ENCODE peak calls at places on chromosomes 11 and 22, in four cellular contexts. One of them, this sample, is unnamed.
A peak's percentile ranks its signal among the peaks of the same experiment; 100 is the strongest.

GRCh38 chr11:8873966-8874365 is 37.0 kb upstream of the AKIP1 start:
- DNase-seq in H9: no peak
- DNase-seq in transverse colon: no peak
- DNase-seq in body of pancreas: no peak
- DNase-seq in this sample: no peak

GRCh38 chr11:130037058-130037457 is 32.6 kb upstream of the APLP2 start:
- DNase-seq in H9: no peak
- DNase-seq in transverse colon: peak; percentile 52
- DNase-seq in body of pancreas: no peak
- DNase-seq in this sample: no peak

GRCh38 chr11:19652976-19653375 is 59.7 kb upstream of the NAV2 start:
- DNase-seq in H9: no peak
- DNase-seq in transverse colon: no peak
- DNase-seq in body of pancreas: no peak
- DNase-seq in this sample: no peak

GRCh38 chr11:124643605-124644425 is 21.2 kb downstream of the TBRG1 start:
- DNase-seq in H9: no peak
- DNase-seq in transverse colon: no peak
- DNase-seq in body of pancreas: no peak
- DNase-seq in this sample: no peak

GRCh38 chr11:95908826-95909225 is 15.1 kb downstream of the MTMR2 start:
- DNase-seq in H9: no peak
- DNase-seq in transverse colon: no peak
- DNase-seq in body of pancreas: no peak
- DNase-seq in this sample: no peak

GRCh38 chr11:125586618-125587017 is 6.0 kb upstream of the STT3A start:
- DNase-seq in H9: no peak
- DNase-seq in transverse colon: no peak
- DNase-seq in body of pancreas: no peak
- DNase-seq in this sample: no peak

GRCh38 chr11:91248199-91248807 is 976.3 kb upstream of the FAT3 start:
- DNase-seq in H9: no peak
- DNase-seq in transverse colon: no peak
- DNase-seq in body of pancreas: no peak
- DNase-seq in this sample: no peak

GRCh38 chr11:93225642-93226041 is 27.9 kb upstream of the SLC36A4 start:
- DNase-seq in H9: no peak
- DNase-seq in transverse colon: no peak
- DNase-seq in body of pancreas: no peak
- DNase-seq in this sample: no peak

GRCh38 chr11:5597953-5598352 is 1.5 kb downstream of the TRIM6 start:
- DNase-seq in H9: peak; percentile 52
- DNase-seq in transverse colon: no peak
- DNase-seq in body of pancreas: no peak
- DNase-seq in this sample: no peak

GRCh38 chr11:59206635-59207034 is 6.1 kb downstream of the MPEG1 start:
- DNase-seq in H9: peak; percentile 65
- DNase-seq in transverse colon: peak; percentile 59
- DNase-seq in body of pancreas: peak; percentile 60
- DNase-seq in this sample: peak; percentile 40

GRCh38 chr11:120137611-120138521 is at the start of gene TRIM29:
- DNase-seq in H9: peak; percentile 43
- DNase-seq in transverse colon: peak; percentile 49
- DNase-seq in body of pancreas: no peak
- DNase-seq in this sample: no peak

GRCh38 chr11:19279455-19279854 is 38.7 kb upstream of the E2F8 start:
- DNase-seq in H9: peak; percentile 72
- DNase-seq in transverse colon: no peak
- DNase-seq in body of pancreas: no peak
- DNase-seq in this sample: no peak

GRCh38 chr11:119300198-119300964 is 16.5 kb downstream of the MCAM start:
- DNase-seq in H9: no peak
- DNase-seq in transverse colon: no peak
- DNase-seq in body of pancreas: no peak
- DNase-seq in this sample: no peak

GRCh38 chr22:45210577-45211431 is 29.9 kb downstream of the KIAA0930 start:
- DNase-seq in H9: no peak
- DNase-seq in transverse colon: no peak
- DNase-seq in body of pancreas: no peak
- DNase-seq in this sample: peak; percentile 43

GRCh38 chr11:65424200-65425104 is 1.9 kb downstream of the NEAT1 start:
- DNase-seq in H9: no peak
- DNase-seq in transverse colon: peak; percentile 69
- DNase-seq in body of pancreas: peak; percentile 56
- DNase-seq in this sample: no peak

GRCh38 chr22:41775976-41776375 is 24.5 kb upstream of the CCDC134 start:
- DNase-seq in H9: no peak
- DNase-seq in transverse colon: no peak
- DNase-seq in body of pancreas: no peak
- DNase-seq in this sample: no peak

GRCh38 chr11:70717961-70718595 is 319.7 kb downstream of the CTTN start:
- DNase-seq in H9: no peak
- DNase-seq in transverse colon: no peak
- DNase-seq in body of pancreas: no peak
- DNase-seq in this sample: no peak

GRCh38 chr11:81989093-81989492 is 744.6 kb downstream of the FAM181B start:
- DNase-seq in H9: no peak
- DNase-seq in transverse colon: no peak
- DNase-seq in body of pancreas: no peak
- DNase-seq in this sample: no peak

GRCh38 chr22:17436382-17436951 is 67.2 kb downstream of the CECR2 start:
- DNase-seq in H9: no peak
- DNase-seq in transverse colon: no peak
- DNase-seq in body of pancreas: no peak
- DNase-seq in this sample: no peak

GRCh38 chr22:27810566-27810965 is 9.0 kb upstream of the MN1 start:
- DNase-seq in H9: no peak
- DNase-seq in transverse colon: peak; percentile 47
- DNase-seq in body of pancreas: peak; percentile 65
- DNase-seq in this sample: no peak

GRCh38 chr11:71580057-71581003 is 2.3 kb downstream of the KRTAP5-11 start:
- DNase-seq in H9: peak; percentile 75
- DNase-seq in transverse colon: peak; percentile 58
- DNase-seq in body of pancreas: peak; percentile 90
- DNase-seq in this sample: peak; percentile 36

GRCh38 chr22:22753526-22754267 is 109.3 kb downstream of the GGTLC2 start:
- DNase-seq in H9: peak; percentile 86
- DNase-seq in transverse colon: peak; percentile 79
- DNase-seq in body of pancreas: peak; percentile 64
- DNase-seq in this sample: peak; percentile 3

GRCh38 chr11:87235366-87235765 is 197.6 kb downstream of the TMEM135 start:
- DNase-seq in H9: no peak
- DNase-seq in transverse colon: no peak
- DNase-seq in body of pancreas: no peak
- DNase-seq in this sample: no peak

GRCh38 chr11:76777922-76778321 is 5.2 kb upstream of the TSKU start:
- DNase-seq in H9: no peak
- DNase-seq in transverse colon: no peak
- DNase-seq in body of pancreas: no peak
- DNase-seq in this sample: no peak

GRCh38 chr22:44151661-44152060 is 29.1 kb upstream of the PARVG start:
- DNase-seq in H9: no peak
- DNase-seq in transverse colon: no peak
- DNase-seq in body of pancreas: no peak
- DNase-seq in this sample: no peak

GRCh38 chr11:59223177-59223576 is 10.4 kb upstream of the MPEG1 start:
- DNase-seq in H9: no peak
- DNase-seq in transverse colon: no peak
- DNase-seq in body of pancreas: no peak
- DNase-seq in this sample: no peak

GRCh38 chr11:38305682-38306081 is 1707.6 kb upstream of the RAG2 start:
- DNase-seq in H9: no peak
- DNase-seq in transverse colon: no peak
- DNase-seq in body of pancreas: no peak
- DNase-seq in this sample: no peak

GRCh38 chr11:117793521-117793920 is 3.5 kb downstream of the DSCAML1 start:
- DNase-seq in H9: no peak
- DNase-seq in transverse colon: no peak
- DNase-seq in body of pancreas: no peak
- DNase-seq in this sample: no peak

GRCh38 chr11:23192256-23192655 is 332.0 kb upstream of the CCDC179 start:
- DNase-seq in H9: no peak
- DNase-seq in transverse colon: no peak
- DNase-seq in body of pancreas: no peak
- DNase-seq in this sample: no peak

GRCh38 chr11:94305146-94305545 is 766 bp downstream of the IZUMO1R start:
- DNase-seq in H9: no peak
- DNase-seq in transverse colon: no peak
- DNase-seq in body of pancreas: no peak
- DNase-seq in this sample: no peak

GRCh38 chr11:79209540-79210266 is 231.1 kb downstream of the TENM4 start:
- DNase-seq in H9: no peak
- DNase-seq in transverse colon: no peak
- DNase-seq in body of pancreas: no peak
- DNase-seq in this sample: no peak

GRCh38 chr11:128548655-128549255 is 38.6 kb downstream of the ETS1 start:
- DNase-seq in H9: no peak
- DNase-seq in transverse colon: peak; percentile 62
- DNase-seq in body of pancreas: peak; percentile 34
- DNase-seq in this sample: no peak

GRCh38 chr22:44204937-44205712 is 24.4 kb downstream of the PARVG start:
- DNase-seq in H9: no peak
- DNase-seq in transverse colon: no peak
- DNase-seq in body of pancreas: no peak
- DNase-seq in this sample: no peak

GRCh38 chr22:19761022-19761499 is 483 bp downstream of the TBX1 start:
- DNase-seq in H9: peak; percentile 32
- DNase-seq in transverse colon: no peak
- DNase-seq in body of pancreas: no peak
- DNase-seq in this sample: no peak

GRCh38 chr22:23271597-23271908 is 91.2 kb downstream of the BCR start:
- DNase-seq in H9: no peak
- DNase-seq in transverse colon: no peak
- DNase-seq in body of pancreas: no peak
- DNase-seq in this sample: no peak

GRCh38 chr22:42368379-42369249 is 63.6 kb downstream of the NFAM1 start:
- DNase-seq in H9: peak; percentile 85
- DNase-seq in transverse colon: peak; percentile 34
- DNase-seq in body of pancreas: peak; percentile 22
- DNase-seq in this sample: peak; percentile 30

GRCh38 chr11:72085836-72086475 is 5.3 kb downstream of the LRRC51 start:
- DNase-seq in H9: no peak
- DNase-seq in transverse colon: no peak
- DNase-seq in body of pancreas: no peak
- DNase-seq in this sample: peak; percentile 17

GRCh38 chr11:6705905-6706535 is 22.9 kb upstream of the MRPL17 start:
- DNase-seq in H9: peak; percentile 38
- DNase-seq in transverse colon: peak; percentile 37
- DNase-seq in body of pancreas: peak; percentile 65
- DNase-seq in this sample: no peak

GRCh38 chr11:58618215-58618614 is 4.2 kb upstream of the CNTF start:
- DNase-seq in H9: no peak
- DNase-seq in transverse colon: no peak
- DNase-seq in body of pancreas: no peak
- DNase-seq in this sample: no peak

GRCh38 chr11:7964873-7965272 is 374 bp downstream of the NLRP10 start:
- DNase-seq in H9: no peak
- DNase-seq in transverse colon: no peak
- DNase-seq in body of pancreas: no peak
- DNase-seq in this sample: no peak

GRCh38 chr11:83073884-83074283 is 2.2 kb upstream of the RAB30 start:
- DNase-seq in H9: no peak
- DNase-seq in transverse colon: no peak
- DNase-seq in body of pancreas: no peak
- DNase-seq in this sample: no peak
- H3K27ac ChIP-seq in H9: no peak overlapping the region
- H3K27ac ChIP-seq in transverse colon: no peak overlapping the region
- H3K27ac ChIP-seq in body of pancreas: no peak overlapping the region
- H3K27ac ChIP-seq in this sample: no peak overlapping the region

GRCh38 chr11:127059286-127060200 is 59.0 kb upstream of the KIRREL3 start:
- DNase-seq in H9: no peak
- DNase-seq in transverse colon: no peak
- DNase-seq in body of pancreas: no peak
- DNase-seq in this sample: no peak
- H3K27ac ChIP-seq in H9: no peak overlapping the region
- H3K27ac ChIP-seq in transverse colon: no peak overlapping the region
- H3K27ac ChIP-seq in body of pancreas: no peak overlapping the region
- H3K27ac ChIP-seq in this sample: no peak overlapping the region

GRCh38 chr11:250740-251299 is 14.0 kb downstream of the PSMD13 start:
- DNase-seq in H9: peak; percentile 82
- DNase-seq in transverse colon: peak; percentile 70
- DNase-seq in body of pancreas: peak; percentile 73
- DNase-seq in this sample: peak; percentile 53
- H3K27ac ChIP-seq in H9: no peak overlapping the region
- H3K27ac ChIP-seq in transverse colon: no peak overlapping the region
- H3K27ac ChIP-seq in body of pancreas: no peak overlapping the region
- H3K27ac ChIP-seq in this sample: no peak overlapping the region

DNA sequence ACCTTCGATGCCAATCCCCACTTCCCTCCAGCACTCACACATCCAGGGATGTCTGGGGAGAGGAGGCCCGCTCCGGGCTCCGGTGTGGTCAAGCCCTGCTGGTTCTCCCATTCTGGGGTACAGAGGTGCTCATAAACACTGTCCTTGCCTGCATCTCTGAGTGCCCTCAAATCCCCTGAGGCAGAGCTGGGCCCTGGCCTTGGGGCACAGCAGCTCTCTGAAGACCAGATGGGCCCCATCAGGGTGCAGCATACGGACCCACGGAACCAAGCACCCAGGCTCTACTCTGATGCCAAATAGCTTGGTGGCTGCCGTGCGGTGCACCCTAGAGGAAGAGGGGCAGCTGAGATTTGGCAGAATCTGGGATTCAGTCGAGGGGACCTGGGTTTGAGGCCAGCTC is 35.7 kb upstream of the NNMT start:
- DNase-seq in H9: no peak
- DNase-seq in transverse colon: no peak
- DNase-seq in body of pancreas: no peak
- DNase-seq in this sample: no peak
- H3K27ac ChIP-seq in H9: no peak overlapping the region
- H3K27ac ChIP-seq in transverse colon: peak overlapping the region; percentile 69
- H3K27ac ChIP-seq in body of pancreas: no peak overlapping the region
- H3K27ac ChIP-seq in this sample: no peak overlapping the region

DNA sequence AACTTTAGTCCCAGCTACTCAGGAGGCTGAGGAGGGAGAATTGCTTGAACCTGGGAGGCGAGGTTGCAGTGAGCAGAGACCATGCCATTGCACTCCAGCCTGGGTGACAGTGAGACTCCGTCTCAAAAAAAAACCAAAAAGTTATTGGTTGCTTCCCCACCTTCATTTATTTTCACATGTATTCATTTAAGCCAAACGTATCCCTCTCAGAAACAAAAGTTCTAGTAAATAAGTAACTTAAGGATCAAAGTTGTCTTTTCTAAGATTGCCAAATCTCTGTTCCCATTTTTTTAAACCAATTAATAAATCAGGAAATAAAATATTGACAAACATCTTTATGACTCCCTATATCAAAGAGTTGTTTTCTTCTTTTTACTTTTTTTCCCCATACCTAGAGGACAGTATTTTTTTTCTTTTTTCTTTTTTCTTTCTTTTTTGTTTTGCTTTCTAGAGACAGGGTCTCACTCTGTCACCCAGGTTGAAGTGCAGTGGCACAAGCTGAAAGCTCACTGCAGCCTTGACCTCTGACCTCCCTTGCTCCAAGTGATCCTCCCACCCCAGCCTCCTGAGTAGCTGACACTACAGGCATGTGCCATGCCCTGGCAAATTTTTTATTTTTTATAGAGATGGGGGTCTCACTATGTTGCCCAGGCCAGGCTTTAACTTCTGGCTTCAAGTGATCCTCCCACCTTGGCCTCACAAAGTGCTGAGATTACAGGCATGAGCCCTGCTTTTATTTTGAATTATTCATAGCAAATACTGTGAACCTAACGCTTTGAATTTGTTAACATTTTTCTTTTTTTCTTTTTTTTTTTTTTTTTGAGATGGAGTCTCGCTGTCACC is 11.4 kb downstream of the ZFTA start:
- DNase-seq in H9: no peak
- DNase-seq in transverse colon: no peak
- DNase-seq in body of pancreas: no peak
- DNase-seq in this sample: no peak
- H3K27ac ChIP-seq in H9: no peak overlapping the region
- H3K27ac ChIP-seq in transverse colon: no peak overlapping the region
- H3K27ac ChIP-seq in body of pancreas: no peak overlapping the region
- H3K27ac ChIP-seq in this sample: no peak overlapping the region